ENCODE peak calls at places on chromosome 4, in eight cellular contexts. G, N, Q, X, R, B, L and T are unnamed samples.

GRCh38 chr4:87657525-87657924 is 7.4 kb downstream of the DMP1 start:
- DNase-seq in G (no peak), N (no peak), Q (no peak), X (no peak), R (no peak), B (no peak), L (peak), T (peak)

GRCh38 chr4:122666527-122667245 is 45.8 kb upstream of the IL21 start:
- DNase-seq in G (no peak), N (peak), Q (no peak), X (no peak), R (no peak), B (no peak), L (peak), T (peak)

GRCh38 chr4:35166437-35166836 is 1077.9 kb downstream of the ARAP2 start:
- DNase-seq in G (no peak), N (no peak), Q (no peak), X (no peak), R (no peak), B (no peak), L (no peak), T (no peak)

GRCh38 chr4:159010563-159011260 is 92.2 kb upstream of the RAPGEF2 start:
- DNase-seq in G (no peak), N (no peak), Q (peak), X (no peak), R (no peak), B (peak), L (peak), T (no peak)

GRCh38 chr4:88738146-88738545 is 40.5 kb upstream of the NAP1L5 start:
- DNase-seq in G (no peak), N (no peak), Q (no peak), X (no peak), R (no peak), B (no peak), L (no peak), T (no peak)

GRCh38 chr4:39466747-39467146 is 7.9 kb downstream of the LIAS start:
- DNase-seq in G (no peak), N (no peak), Q (no peak), X (no peak), R (no peak), B (no peak), L (peak), T (no peak)

GRCh38 chr4:149831656-149832208 is 16.1 kb upstream of the IQCM start:
- DNase-seq in G (no peak), N (no peak), Q (no peak), X (no peak), R (no peak), B (no peak), L (no peak), T (no peak)

GRCh38 chr4:1396806-1397455 is 9.3 kb downstream of the NKX1-1 start:
- DNase-seq in G (no peak), N (no peak), Q (no peak), X (no peak), R (no peak), B (no peak), L (no peak), T (no peak)

GRCh38 chr4:123014038-123014437 is 91.6 kb upstream of the NUDT6 start:
- DNase-seq in G (no peak), N (no peak), Q (no peak), X (no peak), R (no peak), B (no peak), L (no peak), T (no peak)

GRCh38 chr4:39635023-39635422 is 3.6 kb downstream of the SMIM14 start:
- DNase-seq in G (no peak), N (no peak), Q (no peak), X (no peak), R (no peak), B (peak), L (peak), T (no peak)

GRCh38 chr4:146654976-146655761 is 16.5 kb downstream of the POU4F2 start:
- DNase-seq in G (no peak), N (no peak), Q (no peak), X (no peak), R (no peak), B (peak), L (no peak), T (no peak)

GRCh38 chr4:680931-681645 is 6.7 kb downstream of the MYL5 start:
- DNase-seq in G (peak), N (no peak), Q (peak), X (no peak), R (peak), B (peak), L (peak), T (no peak)

GRCh38 chr4:166501941-166502382 is 628.9 kb downstream of the TLL1 start:
- DNase-seq in G (no peak), N (no peak), Q (no peak), X (no peak), R (no peak), B (peak), L (peak), T (no peak)

GRCh38 chr4:38455092-38455855 is 208.7 kb upstream of the KLF3 start:
- DNase-seq in G (no peak), N (no peak), Q (no peak), X (no peak), R (no peak), B (no peak), L (no peak), T (no peak)

GRCh38 chr4:111689731-111690130 is 455.5 kb upstream of the FAM241A start:
- DNase-seq in G (no peak), N (no peak), Q (no peak), X (no peak), R (no peak), B (no peak), L (peak), T (no peak)

GRCh38 chr4:95510877-95511276 is 37.9 kb downstream of the UNC5C start:
- DNase-seq in G (no peak), N (no peak), Q (no peak), X (no peak), R (no peak), B (no peak), L (no peak), T (no peak)

GRCh38 chr4:53558061-53558801 is 33.1 kb downstream of the LNX1 start:
- DNase-seq in G (no peak), N (no peak), Q (no peak), X (no peak), R (no peak), B (no peak), L (peak), T (peak)

GRCh38 chr4:2068198-2068470 is 9.0 kb downstream of the NAT8L start:
- DNase-seq in G (no peak), N (no peak), Q (no peak), X (no peak), R (no peak), B (no peak), L (no peak), T (no peak)

GRCh38 chr4:46404961-46405360 is 15.0 kb upstream of the GABRA2 start:
- DNase-seq in G (no peak), N (no peak), Q (no peak), X (no peak), R (no peak), B (peak), L (peak), T (no peak)

GRCh38 chr4:56681158-56681848 is at the start of gene HOPX:
- DNase-seq in G (peak), N (no peak), Q (peak), X (no peak), R (peak), B (no peak), L (peak), T (peak)

GRCh38 chr4:84965558-84966381 is 720 bp downstream of the WDFY3 start:
- DNase-seq in G (no peak), N (no peak), Q (peak), X (peak), R (no peak), B (peak), L (peak), T (peak)

GRCh38 chr4:173182403-173182802 is 13.8 kb downstream of the GALNT7 start:
- DNase-seq in G (no peak), N (peak), Q (no peak), X (no peak), R (no peak), B (no peak), L (peak), T (peak)

GRCh38 chr4:112885897-112886296 is 163.6 kb upstream of the ANK2 start:
- DNase-seq in G (no peak), N (no peak), Q (no peak), X (no peak), R (no peak), B (no peak), L (no peak), T (no peak)

GRCh38 chr4:97404876-97405523 is 738.3 kb downstream of the STPG2 start:
- DNase-seq in G (no peak), N (no peak), Q (no peak), X (no peak), R (no peak), B (no peak), L (peak), T (no peak)

GRCh38 chr4:67436742-67437141 is 108.6 kb downstream of the CENPC start:
- DNase-seq in G (no peak), N (no peak), Q (no peak), X (no peak), R (no peak), B (no peak), L (peak), T (no peak)

GRCh38 chr4:55125763-55126541 is 557 bp upstream of the KDR start:
- DNase-seq in G (no peak), N (no peak), Q (peak), X (no peak), R (no peak), B (no peak), L (no peak), T (peak)